ENCODE peak calls at places on chromosome 9, in four cellular contexts. O, R, D and N are unnamed samples.

GRCh38 chr9:5869315-5870019 is 21.2 kb upstream of the MLANA start:
- DNase-seq in R (no peak), O (no peak), D (no peak), N (no peak)

GRCh38 chr9:87854563-87854962 is 28.1 kb upstream of the SPATA31E1 start:
- DNase-seq in D (no peak), R (no peak), O (no peak), N (no peak)

GRCh38 chr9:1320667-1321195 is 270.6 kb downstream of the DMRT2 start:
- DNase-seq in D (no peak), R (no peak), O (no peak), N (no peak)

GRCh38 chr9:136409557-136410455 is 608 bp downstream of the ENTR1 start:
- DNase-seq in O (peak; percentile 48), D (no peak), R (no peak), N (no peak)

GRCh38 chr9:16236326-16236725 is 634.1 kb downstream of the BNC2 start:
- DNase-seq in R (no peak), O (no peak), D (no peak), N (no peak)

GRCh38 chr9:36897476-36897875 is 136.6 kb downstream of the PAX5 start:
- DNase-seq in D (no peak), R (no peak), O (no peak), N (no peak)

GRCh38 chr9:114668146-114668545 is 10.5 kb upstream of the TEX53 start:
- DNase-seq in O (no peak), R (no peak), D (no peak), N (no peak)

GRCh38 chr9:129703667-129704355 is 38.4 kb downstream of the PRRX2 start:
- DNase-seq in D (peak; percentile 64), R (no peak), O (no peak), N (no peak)

GRCh38 chr9:18606831-18607230 is 132.9 kb downstream of the ADAMTSL1 start:
- DNase-seq in D (no peak), R (no peak), O (no peak), N (no peak)

GRCh38 chr9:16571127-16571848 is 299.2 kb downstream of the BNC2 start:
- DNase-seq in R (no peak), D (no peak), O (no peak), N (no peak)

GRCh38 chr9:14271078-14271673 is 42.8 kb downstream of the NFIB start:
- DNase-seq in D (peak; percentile 48), R (no peak), O (peak; percentile 8), N (peak; percentile 34)

GRCh38 chr9:36136894-36137391 is 410 bp downstream of the GLIPR2 start:
- DNase-seq in R (no peak), D (no peak), O (peak; percentile 37), N (no peak)

GRCh38 chr9:115058684-115059315 is 59.2 kb downstream of the TNC start:
- DNase-seq in O (no peak), R (peak; percentile 66), D (no peak), N (no peak)

GRCh38 chr9:124110307-124110915 is 98.8 kb downstream of the LHX2 start:
- DNase-seq in O (peak; percentile 90), R (no peak), D (peak; percentile 32), N (peak; percentile 48)

GRCh38 chr9:119004618-119004990 is 364.6 kb downstream of the BRINP1 start:
- DNase-seq in D (peak; percentile 27), O (peak; percentile 89), R (no peak), N (no peak)

GRCh38 chr9:82466616-82467251 is 478.2 kb downstream of the SPATA31D1 start:
- DNase-seq in D (peak; percentile 17), O (peak; percentile 65), R (no peak), N (no peak)

GRCh38 chr9:110949081-110949480 is 89.2 kb downstream of the LPAR1 start:
- DNase-seq in R (no peak), D (no peak), O (no peak), N (no peak)
- TF ChIP-seq CTCF in R (no peak), D (no peak), O (no peak), N (no peak)

DNA sequence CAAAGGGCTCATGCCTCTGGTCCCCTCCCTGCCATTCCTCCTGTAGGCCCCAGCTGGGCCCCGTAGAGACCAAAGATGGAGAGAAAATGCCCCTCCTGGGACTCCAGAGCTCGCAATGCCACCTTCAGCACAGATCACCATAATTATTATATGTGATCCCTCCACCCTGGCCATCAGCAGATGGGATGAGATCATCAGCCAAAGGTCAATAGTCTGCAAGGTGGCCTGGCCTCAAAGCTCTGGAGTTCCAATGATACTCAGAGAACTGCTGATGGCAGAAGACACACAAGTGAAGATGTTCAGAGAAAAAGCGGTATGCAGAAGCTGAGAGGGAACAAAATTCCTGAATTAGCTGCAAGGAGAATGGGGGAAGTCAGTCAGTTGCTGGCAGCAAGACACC is 5.0 kb downstream of the RPP25L start:
- DNase-seq in D (no peak), R (no peak), O (no peak), N (no peak)
- TF ChIP-seq CTCF in D (no peak), R (no peak), O (no peak), N (no peak)

GRCh38 chr9:108467653-108468324 is 388.0 kb downstream of the ACTL7B start:
- DNase-seq in D (no peak), R (no peak), O (no peak), N (no peak)
- TF ChIP-seq CTCF in D (no peak), R (no peak), O (no peak), N (no peak)

GRCh38 chr9:20028849-20029231 is 240.0 kb upstream of the SLC24A2 start:
- DNase-seq in D (no peak), R (no peak), O (no peak), N (no peak)
- TF ChIP-seq CTCF in D (no peak), R (no peak), O (no peak), N (no peak)

GRCh38 chr9:120729796-120730195 is 15.5 kb upstream of the MEGF9 start:
- DNase-seq in R (no peak), D (no peak), O (no peak), N (no peak)
- TF ChIP-seq CTCF in R (peak; percentile 28), D (no peak), O (no peak), N (no peak)

GRCh38 chr9:122988141-122988540 is 45.3 kb upstream of the GPR21 start:
- DNase-seq in O (no peak), R (no peak), D (no peak), N (no peak)

GRCh38 chr9:122986010-122986409 is 45.2 kb downstream of the RABGAP1 start:
- DNase-seq in R (no peak), O (no peak), D (no peak), N (no peak)

GRCh38 chr9:122988919-122989614 is 44.4 kb upstream of the GPR21 start:
- DNase-seq in D (no peak), O (no peak), R (no peak), N (no peak)

DNA sequence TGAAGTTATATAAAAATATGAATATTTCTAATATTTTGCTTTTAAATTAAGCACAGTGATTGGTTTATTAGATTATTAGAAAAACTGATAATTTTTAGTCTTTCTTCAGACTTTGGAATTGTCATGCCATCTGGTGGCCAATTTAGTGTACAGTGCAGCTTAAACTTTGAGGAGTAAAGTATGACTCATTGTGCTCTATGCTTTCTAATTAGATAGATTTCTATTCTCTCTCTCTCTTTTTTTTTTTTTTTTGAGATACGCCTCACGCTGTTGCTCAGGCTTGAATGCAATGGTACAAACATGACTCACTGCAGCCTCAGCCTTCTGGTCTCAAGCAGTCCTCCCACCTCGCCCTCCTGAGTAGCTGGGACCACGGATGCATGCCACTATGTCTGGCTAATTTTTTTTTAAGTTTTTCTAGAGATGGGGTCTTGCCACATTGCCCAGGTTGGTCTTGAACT is 42.1 kb upstream of the GPR21 start:
- DNase-seq in D (peak; percentile 14), R (peak; percentile 75), O (peak; percentile 8), N (no peak)
- TF ChIP-seq CTCF in D (peak; percentile 71), R (peak; percentile 95), O (peak; percentile 69), N (peak; percentile 67)